ENCODE peak calls at places on chromosomes 6 and 20, in eight cellular contexts. E is body of pancreas, V is uterus, Q is esophagus squamous epithelium, O is right atrium auricular region, K is Caco-2, W is pancreas, P is hepatocyte. D is an unnamed sample.
A peak's percentile ranks its signal among the peaks of the same experiment; 100 is the strongest.

GRCh38 chr20:48456361-48457184 is 371.2 kb downstream of the PREX1 start:
- DNase-seq in E (no peak), V (no peak), Q (no peak), O (no peak), K (no peak), W (no peak), P (no peak), D (no peak)

GRCh38 chr20:10674684-10675455 is 1.1 kb upstream of the JAG1 start:
- DNase-seq in E (peak; percentile 83), V (peak; percentile 74), Q (no peak), O (peak; percentile 84), K (peak; percentile 93), W (peak; percentile 87), P (peak; percentile 92), D (peak; percentile 76)

GRCh38 chr20:58712116-58712822 is 19.7 kb downstream of the NPEPL1 start:
- DNase-seq in E (no peak), V (no peak), Q (no peak), O (peak; percentile 44), K (no peak), W (peak; percentile 10), P (peak; percentile 4), D (no peak)

GRCh38 chr6:2464641-2465040 is 219.2 kb upstream of the GMDS start:
- DNase-seq in E (no peak), V (no peak), Q (no peak), O (no peak), K (no peak), W (no peak), P (no peak), D (no peak)

GRCh38 chr6:142874676-142875075 is 70.3 kb downstream of the HIVEP2 start:
- DNase-seq in E (no peak), V (no peak), Q (no peak), O (no peak), K (peak; percentile 60), W (no peak), P (peak; percentile 17), D (no peak)

GRCh38 chr6:169791721-169792131 is 40.3 kb downstream of the ERMARD start:
- DNase-seq in E (no peak), V (no peak), Q (no peak), O (no peak), K (no peak), W (no peak), P (no peak), D (peak; percentile 52)

GRCh38 chr6:152338335-152339125 is 298.6 kb downstream of the SYNE1 start:
- DNase-seq in E (peak; percentile 53), V (peak; percentile 56), Q (no peak), O (peak; percentile 77), K (peak; percentile 59), W (peak; percentile 34), P (peak; percentile 52), D (peak; percentile 33)

GRCh38 chr6:30896541-30896940 is 11.5 kb upstream of the GTF2H4 start:
- DNase-seq in E (no peak), V (no peak), Q (no peak), O (no peak), K (no peak), W (no peak), P (no peak), D (no peak)

GRCh38 chr6:74269601-74269860 is 573.5 kb downstream of the CD109 start:
- DNase-seq in E (no peak), V (no peak), Q (no peak), O (no peak), K (no peak), W (no peak), P (no peak), D (no peak)

GRCh38 chr6:56984374-56984773 is 29.5 kb downstream of the BEND6 start:
- DNase-seq in E (no peak), V (no peak), Q (no peak), O (no peak), K (no peak), W (no peak), P (no peak), D (peak; percentile 51)

GRCh38 chr6:152267967-152268845 is 369.0 kb downstream of the SYNE1 start:
- DNase-seq in E (no peak), V (peak; percentile 42), Q (no peak), O (no peak), K (peak; percentile 51), W (no peak), P (peak; percentile 41), D (peak; percentile 49)

GRCh38 chr6:107646176-107646575 is 156.3 kb downstream of the SOBP start:
- DNase-seq in E (no peak), V (peak; percentile 43), Q (no peak), O (peak; percentile 89), K (no peak), W (no peak), P (peak; percentile 51), D (peak; percentile 58)

DNA sequence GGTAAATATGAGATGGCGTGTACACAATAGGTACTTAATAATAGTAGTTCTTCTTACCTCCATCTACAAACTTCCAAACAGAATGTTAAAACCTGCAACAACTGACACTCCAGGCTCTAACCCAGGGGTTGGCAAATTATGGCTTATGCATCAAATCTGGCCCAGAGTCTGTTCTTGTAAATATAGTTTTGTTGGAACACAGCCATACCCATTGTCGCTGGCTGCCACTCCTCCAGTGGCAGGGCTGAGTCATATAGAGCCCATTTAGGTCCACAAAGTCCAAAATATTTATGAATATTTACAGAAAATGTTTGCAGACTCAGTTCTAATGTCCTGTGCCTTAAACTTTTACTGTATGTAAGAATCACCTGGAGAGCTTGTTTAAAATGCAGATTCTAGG is 69.9 kb upstream of the BTBD3 start:
- DNase-seq in E (no peak), V (no peak), Q (no peak), O (no peak), K (no peak), W (no peak), P (no peak), D (no peak)
- H3K27me3 ChIP-seq in E (no peaks in the 10 kb centered on the region), V (no peaks in the 10 kb centered on the region), Q (no peaks in the 10 kb centered on the region), O (no peaks in the 10 kb centered on the region), K (no peaks in the 10 kb centered on the region), W (no peaks in the 10 kb centered on the region), P (no peaks in the 10 kb centered on the region), D (no peaks in the 10 kb centered on the region)

GRCh38 chr6:67541591-67541990 is 1093.5 kb upstream of the ADGRB3 start:
- DNase-seq in E (no peak), V (no peak), Q (no peak), O (no peak), K (no peak), W (no peak), P (no peak), D (no peak)

GRCh38 chr6:67544851-67545452 is 1090.1 kb upstream of the ADGRB3 start:
- DNase-seq in E (no peak), V (no peak), Q (no peak), O (no peak), K (no peak), W (no peak), P (no peak), D (no peak)
- H3K9me3 ChIP-seq in E (no peaks in the 10 kb centered on the region), V (no peaks in the 10 kb centered on the region), Q (no peaks in the 10 kb centered on the region), O (peaks cover 18% of the 10 kb centered on the region), K (peaks cover 9% of the 10 kb centered on the region), W (no peaks in the 10 kb centered on the region), P (no peaks in the 10 kb centered on the region), D (no peaks in the 10 kb centered on the region)

GRCh38 chr6:38528196-38528965 is 111.3 kb downstream of the BTBD9 start:
- DNase-seq in E (no peak), V (no peak), Q (no peak), O (no peak), K (no peak), W (no peak), P (no peak), D (no peak)

GRCh38 chr6:38531134-38531533 is 108.6 kb downstream of the BTBD9 start:
- DNase-seq in E (no peak), V (no peak), Q (no peak), O (no peak), K (no peak), W (no peak), P (no peak), D (no peak)

GRCh38 chr6:38524436-38525145 is 115.1 kb downstream of the BTBD9 start:
- DNase-seq in E (no peak), V (no peak), Q (no peak), O (no peak), K (no peak), W (no peak), P (no peak), D (no peak)

GRCh38 chr6:38525888-38526287 is 113.8 kb downstream of the BTBD9 start:
- DNase-seq in E (no peak), V (no peak), Q (no peak), O (no peak), K (no peak), W (no peak), P (no peak), D (no peak)

DNA sequence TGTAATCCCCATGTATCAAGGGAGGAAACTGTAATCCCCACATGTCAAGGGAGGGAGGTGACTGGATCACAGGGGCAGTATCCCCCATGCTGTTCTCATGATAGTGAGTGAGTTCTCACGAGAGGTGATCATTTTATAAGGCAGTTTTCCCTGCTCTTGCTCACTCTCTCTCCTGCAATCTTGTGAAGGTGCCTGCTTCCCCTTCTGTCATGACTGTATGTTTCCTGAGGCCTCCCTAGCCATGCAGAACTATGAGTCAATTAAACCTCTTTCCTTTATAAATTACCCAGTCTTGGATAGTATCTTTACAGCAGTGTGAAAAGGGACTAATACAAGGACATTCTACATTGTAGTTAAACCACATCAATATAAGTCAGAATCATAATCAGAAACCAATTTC is 112.4 kb downstream of the BTBD9 start:
- DNase-seq in E (no peak), V (no peak), Q (no peak), O (no peak), K (no peak), W (no peak), P (no peak), D (no peak)
- H3K27me3 ChIP-seq in E (no peaks in the 10 kb centered on the region), V (no peaks in the 10 kb centered on the region), Q (no peaks in the 10 kb centered on the region), O (no peaks in the 10 kb centered on the region), K (no peaks in the 10 kb centered on the region), W (no peaks in the 10 kb centered on the region), P (no peaks in the 10 kb centered on the region), D (no peaks in the 10 kb centered on the region)

DNA sequence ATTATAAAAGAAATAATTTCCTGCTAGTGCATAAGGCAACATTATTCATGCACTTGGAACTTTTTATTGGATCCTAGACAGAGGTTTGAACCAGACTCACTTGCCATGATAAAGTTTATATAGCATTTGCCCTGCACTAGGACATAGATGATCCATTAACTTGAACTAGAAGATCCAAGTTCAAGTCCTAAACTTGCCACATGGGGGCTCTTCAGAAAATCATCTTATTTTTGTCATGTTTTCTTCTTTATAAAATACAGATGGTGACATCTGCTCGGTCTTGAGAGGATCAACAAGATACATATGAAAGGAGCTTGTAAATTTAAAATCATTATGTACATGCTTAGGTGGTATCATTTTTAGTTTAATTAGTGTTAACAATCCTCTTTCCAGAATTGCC is 94.5 kb downstream of the SIM1 start:
- DNase-seq in E (no peak), V (no peak), Q (no peak), O (no peak), K (no peak), W (no peak), P (no peak), D (no peak)
- H3K9me3 ChIP-seq in E (no peaks in the 10 kb centered on the region), V (no peaks in the 10 kb centered on the region), Q (no peaks in the 10 kb centered on the region), O (no peaks in the 10 kb centered on the region), K (no peaks in the 10 kb centered on the region), W (no peaks in the 10 kb centered on the region), P (no peaks in the 10 kb centered on the region), D (no peaks in the 10 kb centered on the region)

GRCh38 chr20:25066386-25066785 is 8.4 kb upstream of the ACSS1 start:
- DNase-seq in E (peak; percentile 52), V (peak; percentile 12), Q (no peak), O (no peak), K (no peak), W (no peak), P (no peak), D (no peak)
- H3K27me3 ChIP-seq in E (no peaks in the 10 kb centered on the region), V (no peaks in the 10 kb centered on the region), Q (no peaks in the 10 kb centered on the region), O (no peaks in the 10 kb centered on the region), K (no peaks in the 10 kb centered on the region), W (no peaks in the 10 kb centered on the region), P (peaks cover 29% of the 10 kb centered on the region), D (peaks cover 88% of the 10 kb centered on the region)